ENCODE peak calls at places on chromosomes 2 and 18, in six cellular contexts. R is body of pancreas, P is brain microvascular endothelial cell, K is thoracic aorta, X is right lobe of liver, L is dorsolateral prefrontal cortex. Y is an unnamed sample.

GRCh38 chr2:199862779-199863178 is 11.8 kb upstream of the FTCDNL1 start:
- DNase-seq in R (no peak), P (peak; percentile 2), K (no peak), X (no peak), L (no peak), Y (no peak)

GRCh38 chr2:23566236-23567142 is 181.5 kb downstream of the KLHL29 start:
- DNase-seq in R (no peak), P (no peak), K (no peak), X (no peak), L (no peak), Y (no peak)

GRCh38 chr2:15425707-15426106 is 135.4 kb downstream of the NBAS start:
- DNase-seq in R (no peak), P (no peak), K (no peak), X (no peak), L (no peak), Y (no peak)

GRCh38 chr2:17289669-17290068 is 228.6 kb downstream of the RAD51AP2 start:
- DNase-seq in R (no peak), P (no peak), K (no peak), X (no peak), L (no peak), Y (no peak)

GRCh38 chr18:7459851-7460774 is 107.0 kb upstream of the PTPRM start:
- DNase-seq in R (no peak), P (no peak), K (no peak), X (no peak), L (peak; percentile 68), Y (no peak)

GRCh38 chr18:31942301-31942998 is 478 bp downstream of the TRAPPC8 start:
- DNase-seq in R (peak; percentile 21), P (peak; percentile 31), K (no peak), X (peak; percentile 56), L (no peak), Y (no peak)

GRCh38 chr18:8949206-8949605 is 153.3 kb upstream of the NDUFV2 start:
- DNase-seq in R (no peak), P (no peak), K (no peak), X (no peak), L (peak; percentile 51), Y (no peak)

GRCh38 chr2:218859994-218860831 is 608 bp downstream of the WNT6 start:
- DNase-seq in R (no peak), P (no peak), K (no peak), X (no peak), L (peak; percentile 31), Y (no peak)

GRCh38 chr2:196290149-196290548 is 118.8 kb upstream of the STK17B start:
- DNase-seq in R (no peak), P (no peak), K (no peak), X (no peak), L (no peak), Y (no peak)

GRCh38 chr2:226578373-226578772 is 221.2 kb downstream of the IRS1 start:
- DNase-seq in R (no peak), P (no peak), K (no peak), X (no peak), L (no peak), Y (no peak)

GRCh38 chr2:192247456-192247855 is 52.7 kb upstream of the TMEFF2 start:
- DNase-seq in R (no peak), P (no peak), K (no peak), X (no peak), L (no peak), Y (no peak)

GRCh38 chr18:34818069-34818468 is 108.0 kb downstream of the DTNA start:
- DNase-seq in R (no peak), P (no peak), K (no peak), X (no peak), L (no peak), Y (no peak)

GRCh38 chr18:54453996-54454395 is 96.3 kb downstream of the C18orf54 start:
- DNase-seq in R (no peak), P (no peak), K (no peak), X (no peak), L (no peak), Y (no peak)

GRCh38 chr2:181949047-181949446 is 36.6 kb upstream of the PPP1R1C start:
- DNase-seq in R (no peak), P (peak; percentile 16), K (no peak), X (no peak), L (no peak), Y (no peak)

GRCh38 chr2:133717497-133717896 is 149.2 kb upstream of the NCKAP5 start:
- DNase-seq in R (no peak), P (no peak), K (no peak), X (no peak), L (no peak), Y (peak; percentile 41)

GRCh38 chr2:213021971-213022899 is 129.2 kb downstream of the IKZF2 start:
- DNase-seq in R (no peak), P (peak; percentile 89), K (no peak), X (no peak), L (no peak), Y (no peak)

GRCh38 chr2:9697904-9698303 is 67.1 kb upstream of the YWHAQ start:
- DNase-seq in R (no peak), P (no peak), K (no peak), X (no peak), L (no peak), Y (no peak)

GRCh38 chr2:159895258-159896209 is 97.5 kb upstream of the CD302 start:
- DNase-seq in R (no peak), P (peak; percentile 34), K (no peak), X (no peak), L (no peak), Y (no peak)

GRCh38 chr2:240646061-240646899 is 21.0 kb downstream of the GPR35 start:
- DNase-seq in R (no peak), P (no peak), K (no peak), X (no peak), L (no peak), Y (no peak)

GRCh38 chr2:11097038-11097720 is 58.1 kb upstream of the SLC66A3 start:
- DNase-seq in R (no peak), P (peak; percentile 25), K (no peak), X (no peak), L (no peak), Y (peak; percentile 37)

GRCh38 chr2:96264656-96265348 is 995 bp downstream of the TMEM127 start:
- DNase-seq in R (no peak), P (peak; percentile 46), K (no peak), X (peak; percentile 59), L (no peak), Y (no peak)

GRCh38 chr2:71498261-71498701 is 44.9 kb downstream of the DYSF start:
- DNase-seq in R (no peak), P (peak; percentile 98), K (no peak), X (no peak), L (no peak), Y (peak; percentile 59)

GRCh38 chr2:152355411-152355831 is 20.4 kb downstream of the FMNL2 start:
- DNase-seq in R (no peak), P (no peak), K (no peak), X (no peak), L (no peak), Y (no peak)

GRCh38 chr2:148935791-148936190 is 60.8 kb downstream of the KIF5C start:
- DNase-seq in R (no peak), P (no peak), K (no peak), X (no peak), L (no peak), Y (no peak)

GRCh38 chr18:47244041-47244440 is 7.4 kb downstream of the SKOR2 start:
- DNase-seq in R (no peak), P (no peak), K (no peak), X (no peak), L (no peak), Y (no peak)

GRCh38 chr2:55590810-55591440 is 26.5 kb downstream of the PPP4R3B start:
- DNase-seq in R (no peak), P (no peak), K (no peak), X (no peak), L (no peak), Y (peak; percentile 37)

GRCh38 chr2:214341636-214342035 is 69.2 kb upstream of the VWC2L start:
- DNase-seq in R (no peak), P (no peak), K (no peak), X (no peak), L (no peak), Y (no peak)

GRCh38 chr2:210230984-210231383 is 5.7 kb upstream of the ACADL start:
- DNase-seq in R (no peak), P (no peak), K (no peak), X (no peak), L (no peak), Y (no peak)
- H3K4me3 ChIP-seq in R (no peak overlapping the region), P (no peak overlapping the region), K (no peak overlapping the region), X (no peak overlapping the region), L (no peak overlapping the region), Y (no peak overlapping the region)

GRCh38 chr2:155431004-155431507 is 732.6 kb downstream of the KCNJ3 start:
- DNase-seq in R (no peak), P (no peak), K (no peak), X (no peak), L (no peak), Y (no peak)

GRCh38 chr2:155424518-155424917 is 726.0 kb downstream of the KCNJ3 start:
- DNase-seq in R (no peak), P (no peak), K (no peak), X (no peak), L (no peak), Y (no peak)

GRCh38 chr2:155427470-155427869 is 729.0 kb downstream of the KCNJ3 start:
- DNase-seq in R (no peak), P (no peak), K (no peak), X (no peak), L (no peak), Y (no peak)
- TF ChIP-seq CTCF in R (no peak), P (no peak), K (no peak), X (no peak), L (no peak), Y (no peak)

GRCh38 chr2:12720181-12720580 is 3.4 kb downstream of the TRIB2 start:
- DNase-seq in R (no peak), P (no peak), K (no peak), X (no peak), L (no peak), Y (no peak)

GRCh38 chr2:12723741-12724463 is 7.2 kb downstream of the TRIB2 start:
- DNase-seq in R (no peak), P (no peak), K (no peak), X (no peak), L (no peak), Y (no peak)

GRCh38 chr2:12721571-12722444 is 5.1 kb downstream of the TRIB2 start:
- DNase-seq in R (no peak), P (peak; percentile 87), K (no peak), X (no peak), L (no peak), Y (peak; percentile 61)

GRCh38 chr2:12720752-12721151 is 4.0 kb downstream of the TRIB2 start:
- DNase-seq in R (no peak), P (no peak), K (no peak), X (no peak), L (no peak), Y (no peak)

GRCh38 chr2:12722445-12723316 is 5.9 kb downstream of the TRIB2 start:
- DNase-seq in R (no peak), P (no peak), K (no peak), X (no peak), L (no peak), Y (no peak)
- H3K4me3 ChIP-seq in R (no peak overlapping the region), P (peak overlapping the region; percentile 88), K (peak overlapping the region; percentile 92), X (no peak overlapping the region), L (peak overlapping the region; percentile 92), Y (no peak overlapping the region)

DNA sequence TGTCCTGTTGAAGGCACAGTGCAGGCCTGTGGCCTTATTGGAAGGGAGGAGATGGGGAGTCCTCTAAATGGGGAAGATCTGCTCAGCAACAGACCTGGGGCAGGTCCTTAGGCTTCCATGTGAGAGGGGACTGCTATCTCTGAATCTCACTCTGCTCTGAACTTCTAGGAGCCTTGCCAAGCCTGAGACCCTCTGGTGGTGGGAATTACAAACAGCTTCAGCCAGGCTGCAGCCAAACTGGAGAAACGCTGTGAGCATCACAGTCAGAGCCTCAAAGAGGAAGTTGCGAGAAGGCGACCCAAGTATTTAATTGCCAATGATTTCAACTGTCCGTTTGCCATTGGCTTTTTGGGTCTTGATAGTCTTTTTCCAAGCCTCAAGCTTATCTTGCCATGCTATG is 66.8 kb upstream of the MC2R start:
- DNase-seq in R (no peak), P (no peak), K (no peak), X (no peak), L (no peak), Y (no peak)
- TF ChIP-seq CTCF in R (no peak), P (no peak), K (no peak), X (no peak), L (no peak), Y (no peak)